ENCODE peak calls at places on chromosome X, in six cellular contexts. N, I, D, M, T and Z are unnamed samples.

GRCh38 chrX:356385-357034 is 30.2 kb downstream of the PPP2R3B start:
- DNase-seq in I (no peak), N (no peak), M (peak), T (no peak), D (no peak), Z (no peak)

GRCh38 chrX:68588653-68589371 is 58.7 kb upstream of the STARD8 start:
- DNase-seq in M (no peak), T (no peak), I (no peak), D (no peak), N (no peak), Z (no peak)

GRCh38 chrX:10176121-10177003 is 19.6 kb downstream of the CLCN4 start:
- DNase-seq in N (no peak), T (no peak), M (no peak), I (no peak), D (no peak), Z (no peak)

GRCh38 chrX:1784773-1785172 is 169.9 kb downstream of the ASMT start:
- DNase-seq in I (no peak), T (no peak), N (no peak), D (no peak), M (no peak), Z (no peak)

GRCh38 chrX:123626962-123627361 is 105.9 kb downstream of the THOC2 start:
- DNase-seq in N (no peak), I (no peak), M (no peak), D (peak), T (no peak), Z (no peak)

GRCh38 chrX:121308276-121308805 is 260.9 kb downstream of the GLUD2 start:
- DNase-seq in T (peak), D (peak), M (no peak), N (peak), I (peak), Z (peak)

GRCh38 chrX:10482262-10482661 is 138.1 kb downstream of the MID1 start:
- DNase-seq in T (no peak), M (no peak), N (no peak), D (no peak), I (no peak), Z (peak)

GRCh38 chrX:103063918-103064434 is at the start of gene BEX1:
- DNase-seq in I (no peak), M (peak), N (peak), D (no peak), T (peak), Z (no peak)

GRCh38 chrX:101025126-101025525 is 26.8 kb downstream of the TRMT2B start:
- DNase-seq in M (no peak), T (no peak), D (no peak), I (no peak), N (no peak), Z (no peak)

GRCh38 chrX:154734101-154734781 is 16.6 kb downstream of the GAB3 start:
- DNase-seq in T (no peak), I (no peak), D (no peak), M (peak), N (peak), Z (no peak)